ENCODE peak calls at places on chromosomes 6 and 20, in seven cellular contexts. E is frontal cortex; B is T-helper 2 cell; J is GM03348; F is effector CD4-positive, alpha-beta T cell; V is hippocampal formation; T is stimulated activated CD4-positive, alpha-beta T cell treated with anti-CD3 and anti-CD28 coated beads, Interleukin-15, amount 100 ng/mL, for 24 hours. Q is an unnamed sample.

GRCh38 chr20:47502801-47503239 is 1.1 kb downstream of the NCOA3 start:
- DNase-seq in E (no peak), B (no peak), J (peak), F (no peak), V (peak), T (no peak), Q (no peak)

GRCh38 chr20:51528263-51529026 is 14.1 kb downstream of the NFATC2 start:
- DNase-seq in E (no peak), B (no peak), J (no peak), F (peak), V (no peak), T (peak), Q (no peak)

GRCh38 chr6:141829566-141829965 is 303.2 kb upstream of the GJE1 start:
- DNase-seq in E (no peak), B (no peak), J (no peak), F (no peak), V (no peak), T (no peak), Q (no peak)

GRCh38 chr6:170151235-170152110 is 139.4 kb downstream of the DLL1 start:
- DNase-seq in E (no peak), B (no peak), J (no peak), F (no peak), V (no peak), T (no peak), Q (no peak)

GRCh38 chr6:75402296-75402695 is 91.3 kb downstream of the FILIP1 start:
- DNase-seq in E (no peak), B (no peak), J (peak), F (no peak), V (no peak), T (no peak), Q (no peak)

GRCh38 chr6:81067057-81067456 is 685.4 kb downstream of the TENT5A start:
- DNase-seq in E (no peak), B (no peak), J (no peak), F (no peak), V (no peak), T (no peak), Q (no peak)

GRCh38 chr6:145206247-145206907 is 528.9 kb downstream of the EPM2A start:
- DNase-seq in E (peak), B (no peak), J (peak), F (no peak), V (no peak), T (no peak), Q (no peak)

GRCh38 chr6:135043364-135043763 is 11.3 kb downstream of the HBS1L start:
- DNase-seq in E (no peak), B (no peak), J (no peak), F (no peak), V (no peak), T (no peak), Q (no peak)

GRCh38 chr6:3965071-3965718 is 113.7 kb downstream of the FAM217A start:
- DNase-seq in E (no peak), B (no peak), J (peak), F (no peak), V (no peak), T (no peak), Q (no peak)

GRCh38 chr6:169794317-169795055 is 43.1 kb downstream of the ERMARD start:
- DNase-seq in E (no peak), B (no peak), J (no peak), F (no peak), V (no peak), T (no peak), Q (no peak)

GRCh38 chr6:81911446-81911845 is 159.0 kb upstream of the TENT5A start:
- DNase-seq in E (no peak), B (no peak), J (no peak), F (no peak), V (no peak), T (no peak), Q (no peak)

GRCh38 chr6:28807682-28808280 is 116.0 kb downstream of the TRIM27 start:
- DNase-seq in E (no peak), B (no peak), J (peak), F (no peak), V (no peak), T (peak), Q (no peak)

GRCh38 chr6:146860583-146860982 is 261.8 kb downstream of the ADGB start:
- DNase-seq in E (no peak), B (no peak), J (no peak), F (no peak), V (no peak), T (no peak), Q (peak)

GRCh38 chr20:61303675-61304074 is 51.6 kb downstream of the CDH4 start:
- DNase-seq in E (no peak), B (no peak), J (no peak), F (no peak), V (no peak), T (no peak), Q (no peak)

GRCh38 chr6:162973975-162974374 is 246.2 kb downstream of the PACRG start:
- DNase-seq in E (no peak), B (no peak), J (peak), F (no peak), V (peak), T (no peak), Q (no peak)

GRCh38 chr20:33211817-33212424 is 5.2 kb upstream of the BPIFA3 start:
- DNase-seq in E (peak), B (no peak), J (peak), F (no peak), V (peak), T (peak), Q (peak)

GRCh38 chr20:45826381-45827019 is 612 bp downstream of the TNNC2 start:
- DNase-seq in E (no peak), B (no peak), J (peak), F (no peak), V (no peak), T (no peak), Q (no peak)

GRCh38 chr6:26019261-26019845 is 56.8 kb downstream of the TRIM38 start:
- DNase-seq in E (no peak), B (no peak), J (no peak), F (no peak), V (no peak), T (no peak), Q (no peak)

GRCh38 chr6:11323666-11324452 is 91.4 kb upstream of the NEDD9 start:
- DNase-seq in E (no peak), B (no peak), J (no peak), F (no peak), V (peak), T (no peak), Q (no peak)

GRCh38 chr20:62996596-62996982 is 10.2 kb downstream of the BHLHE23 start:
- DNase-seq in E (no peak), B (no peak), J (no peak), F (no peak), V (no peak), T (no peak), Q (no peak)

GRCh38 chr6:141764388-141764787 is 368.3 kb upstream of the GJE1 start:
- DNase-seq in E (no peak), B (no peak), J (no peak), F (no peak), V (no peak), T (no peak), Q (no peak)

GRCh38 chr6:19988555-19988954 is 151.4 kb downstream of the ID4 start:
- DNase-seq in E (no peak), B (no peak), J (peak), F (no peak), V (no peak), T (no peak), Q (peak)

GRCh38 chr6:31738048-31738979 is 1.5 kb upstream of the MSH5 start:
- DNase-seq in E (no peak), B (no peak), J (peak), F (peak), V (peak), T (peak), Q (no peak)

GRCh38 chr20:58950603-58951002 is 30.5 kb upstream of the NELFCD start:
- DNase-seq in E (no peak), B (no peak), J (no peak), F (no peak), V (no peak), T (no peak), Q (no peak)

GRCh38 chr6:170211404-170212025 is 79.4 kb downstream of the DLL1 start:
- DNase-seq in E (no peak), B (no peak), J (no peak), F (no peak), V (no peak), T (no peak), Q (no peak)

GRCh38 chr6:127824061-127824460 is 76.8 kb downstream of the THEMIS start:
- DNase-seq in E (no peak), B (no peak), J (peak), F (no peak), V (no peak), T (no peak), Q (no peak)

GRCh38 chr6:107108201-107108890 is 7.0 kb downstream of the BEND3 start:
- DNase-seq in E (no peak), B (no peak), J (no peak), F (no peak), V (no peak), T (no peak), Q (no peak)

GRCh38 chr20:62832212-62832922 is 15.5 kb downstream of the COL9A3 start:
- DNase-seq in E (no peak), B (no peak), J (peak), F (no peak), V (no peak), T (peak), Q (peak)

GRCh38 chr20:56391037-56391436 is 978 bp downstream of the AURKA start:
- DNase-seq in E (no peak), B (no peak), J (no peak), F (no peak), V (no peak), T (no peak), Q (no peak)

GRCh38 chr6:90537723-90538407 is 49.0 kb downstream of the MAP3K7 start:
- DNase-seq in E (no peak), B (no peak), J (peak), F (no peak), V (peak), T (no peak), Q (no peak)

GRCh38 chr6:32254761-32255211 is 30.9 kb upstream of the NOTCH4 start:
- DNase-seq in E (no peak), B (no peak), J (no peak), F (no peak), V (no peak), T (no peak), Q (no peak)

GRCh38 chr20:41387433-41387832 is 20.8 kb upstream of the EMILIN3 start:
- DNase-seq in E (no peak), B (no peak), J (no peak), F (no peak), V (no peak), T (no peak), Q (no peak)

GRCh38 chr20:57897156-57897874 is 187.5 kb upstream of the PMEPA1 start:
- DNase-seq in E (no peak), B (no peak), J (no peak), F (no peak), V (no peak), T (no peak), Q (no peak)

GRCh38 chr20:20022498-20022897 is 5.3 kb downstream of the NAA20 start:
- DNase-seq in E (no peak), B (no peak), J (no peak), F (no peak), V (no peak), T (peak), Q (no peak)

GRCh38 chr6:159693894-159694545 is 979 bp upstream of the SOD2 start:
- DNase-seq in E (peak), B (no peak), J (no peak), F (peak), V (no peak), T (peak), Q (no peak)

GRCh38 chr6:40755046-40755681 is 168.0 kb upstream of the LRFN2 start:
- DNase-seq in E (peak), B (no peak), J (peak), F (no peak), V (no peak), T (no peak), Q (no peak)

GRCh38 chr6:158661156-158661555 is 11.3 kb downstream of the SYTL3 start:
- DNase-seq in E (no peak), B (no peak), J (no peak), F (no peak), V (no peak), T (no peak), Q (no peak)

Q was measured in T47D.